ENCODE peak calls at places on chromosomes 11 and 22, in nine cellular contexts. One of them, this sample, is unnamed.

GRCh38 chr11:93577291-93577690 is 34.1 kb upstream of the SMCO4 start:
- DNase-seq in OCI-LY7: no peak
- DNase-seq in RWPE2: no peak
- DNase-seq in breast epithelium: no peak
- DNase-seq in AG04449: peak; percentile 73
- DNase-seq in cardiac fibroblast: peak; percentile 74
- DNase-seq in left ventricle myocardium inferior: no peak
- DNase-seq in fibroblast of mammary gland: peak; percentile 54
- DNase-seq in GM12878: no peak
- DNase-seq in this sample: no peak

GRCh38 chr22:47567126-47567730 is 804.8 kb downstream of the TBC1D22A start:
- DNase-seq in GM12878: no peak
- DNase-seq in AG04449: no peak
- DNase-seq in left ventricle myocardium inferior: no peak
- DNase-seq in breast epithelium: no peak
- DNase-seq in cardiac fibroblast: no peak
- DNase-seq in OCI-LY7: no peak
- DNase-seq in fibroblast of mammary gland: no peak
- DNase-seq in RWPE2: no peak
- DNase-seq in this sample: no peak

GRCh38 chr11:34585870-34586654 is 34.8 kb upstream of the EHF start:
- DNase-seq in AG04449: no peak
- DNase-seq in RWPE2: no peak
- DNase-seq in fibroblast of mammary gland: peak; percentile 70
- DNase-seq in left ventricle myocardium inferior: no peak
- DNase-seq in breast epithelium: no peak
- DNase-seq in GM12878: peak; percentile 20
- DNase-seq in OCI-LY7: peak; percentile 33
- DNase-seq in cardiac fibroblast: peak; percentile 79
- DNase-seq in this sample: no peak

GRCh38 chr11:69442012-69442806 is 39.3 kb upstream of the LINC01488 start:
- DNase-seq in breast epithelium: no peak
- DNase-seq in RWPE2: no peak
- DNase-seq in cardiac fibroblast: peak; percentile 34
- DNase-seq in AG04449: no peak
- DNase-seq in fibroblast of mammary gland: peak; percentile 10
- DNase-seq in GM12878: no peak
- DNase-seq in OCI-LY7: no peak
- DNase-seq in left ventricle myocardium inferior: no peak
- DNase-seq in this sample: no peak

GRCh38 chr11:43988040-43988793 is 45.8 kb downstream of the C11orf96 start:
- DNase-seq in left ventricle myocardium inferior: no peak
- DNase-seq in OCI-LY7: no peak
- DNase-seq in fibroblast of mammary gland: peak; percentile 80
- DNase-seq in GM12878: no peak
- DNase-seq in AG04449: no peak
- DNase-seq in breast epithelium: no peak
- DNase-seq in RWPE2: no peak
- DNase-seq in cardiac fibroblast: peak; percentile 61
- DNase-seq in this sample: no peak

GRCh38 chr22:49398115-49398514 is 429.6 kb downstream of the BRD1 start:
- DNase-seq in cardiac fibroblast: no peak
- DNase-seq in fibroblast of mammary gland: no peak
- DNase-seq in RWPE2: no peak
- DNase-seq in AG04449: no peak
- DNase-seq in left ventricle myocardium inferior: no peak
- DNase-seq in breast epithelium: peak; percentile 44
- DNase-seq in GM12878: no peak
- DNase-seq in OCI-LY7: no peak
- DNase-seq in this sample: no peak

GRCh38 chr11:61567286-61568061 is 13.4 kb downstream of the SYT7 start:
- DNase-seq in GM12878: no peak
- DNase-seq in RWPE2: no peak
- DNase-seq in left ventricle myocardium inferior: peak; percentile 78
- DNase-seq in AG04449: no peak
- DNase-seq in fibroblast of mammary gland: peak; percentile 77
- DNase-seq in breast epithelium: peak; percentile 88
- DNase-seq in OCI-LY7: peak; percentile 74
- DNase-seq in cardiac fibroblast: peak; percentile 82
- DNase-seq in this sample: peak; percentile 77

GRCh38 chr11:43547900-43548381 is 132.6 kb upstream of the HSD17B12 start:
- DNase-seq in AG04449: no peak
- DNase-seq in cardiac fibroblast: no peak
- DNase-seq in fibroblast of mammary gland: peak; percentile 15
- DNase-seq in GM12878: no peak
- DNase-seq in OCI-LY7: no peak
- DNase-seq in RWPE2: no peak
- DNase-seq in left ventricle myocardium inferior: peak; percentile 20
- DNase-seq in breast epithelium: no peak
- DNase-seq in this sample: no peak

GRCh38 chr11:93543292-93543977 is at the start of gene SMCO4:
- DNase-seq in AG04449: no peak
- DNase-seq in left ventricle myocardium inferior: peak; percentile 89
- DNase-seq in fibroblast of mammary gland: peak; percentile 69
- DNase-seq in cardiac fibroblast: peak; percentile 73
- DNase-seq in GM12878: no peak
- DNase-seq in OCI-LY7: peak; percentile 85
- DNase-seq in breast epithelium: peak; percentile 79
- DNase-seq in RWPE2: peak; percentile 74
- DNase-seq in this sample: peak; percentile 89

GRCh38 chr22:42830161-42830560 is 26.9 kb downstream of the ARFGAP3 start:
- DNase-seq in fibroblast of mammary gland: no peak
- DNase-seq in RWPE2: no peak
- DNase-seq in cardiac fibroblast: no peak
- DNase-seq in GM12878: no peak
- DNase-seq in left ventricle myocardium inferior: no peak
- DNase-seq in breast epithelium: no peak
- DNase-seq in OCI-LY7: no peak
- DNase-seq in AG04449: no peak
- DNase-seq in this sample: no peak

GRCh38 chr11:65077466-65077865 is 6.4 kb downstream of the CDCA5 start:
- DNase-seq in GM12878: no peak
- DNase-seq in fibroblast of mammary gland: peak; percentile 49
- DNase-seq in OCI-LY7: peak; percentile 34
- DNase-seq in left ventricle myocardium inferior: no peak
- DNase-seq in AG04449: no peak
- DNase-seq in RWPE2: no peak
- DNase-seq in cardiac fibroblast: peak; percentile 24
- DNase-seq in breast epithelium: no peak
- DNase-seq in this sample: no peak

GRCh38 chr11:65072631-65072966 is 11.2 kb downstream of the CDCA5 start:
- DNase-seq in cardiac fibroblast: no peak
- DNase-seq in breast epithelium: no peak
- DNase-seq in fibroblast of mammary gland: no peak
- DNase-seq in AG04449: no peak
- DNase-seq in left ventricle myocardium inferior: no peak
- DNase-seq in GM12878: no peak
- DNase-seq in OCI-LY7: no peak
- DNase-seq in RWPE2: no peak
- DNase-seq in this sample: no peak

GRCh38 chr11:65078786-65079342 is 5.0 kb downstream of the CDCA5 start:
- DNase-seq in breast epithelium: no peak
- DNase-seq in GM12878: no peak
- DNase-seq in OCI-LY7: no peak
- DNase-seq in RWPE2: no peak
- DNase-seq in fibroblast of mammary gland: no peak
- DNase-seq in cardiac fibroblast: no peak
- DNase-seq in left ventricle myocardium inferior: no peak
- DNase-seq in AG04449: no peak
- DNase-seq in this sample: no peak

GRCh38 chr11:65083134-65083833 is 556 bp downstream of the CDCA5 start:
- DNase-seq in left ventricle myocardium inferior: no peak
- DNase-seq in cardiac fibroblast: no peak
- DNase-seq in GM12878: no peak
- DNase-seq in fibroblast of mammary gland: no peak
- DNase-seq in OCI-LY7: peak; percentile 43
- DNase-seq in RWPE2: no peak
- DNase-seq in breast epithelium: no peak
- DNase-seq in AG04449: no peak
- DNase-seq in this sample: no peak

GRCh38 chr11:65078151-65078550 is 5.7 kb downstream of the CDCA5 start:
- DNase-seq in GM12878: no peak
- DNase-seq in cardiac fibroblast: peak; percentile 47
- DNase-seq in AG04449: no peak
- DNase-seq in OCI-LY7: peak; percentile 71
- DNase-seq in RWPE2: no peak
- DNase-seq in fibroblast of mammary gland: peak; percentile 35
- DNase-seq in breast epithelium: no peak
- DNase-seq in left ventricle myocardium inferior: no peak
- DNase-seq in this sample: no peak
- TF ChIP-seq CTCF in GM12878: peak; percentile 91
- TF ChIP-seq CTCF in cardiac fibroblast: peak; percentile 66
- TF ChIP-seq CTCF in AG04449: peak; percentile 54
- TF ChIP-seq CTCF in OCI-LY7: peak; percentile 81
- TF ChIP-seq CTCF in RWPE2: peak; percentile 52
- TF ChIP-seq CTCF in fibroblast of mammary gland: peak; percentile 59
- TF ChIP-seq CTCF in breast epithelium: peak; percentile 53
- TF ChIP-seq CTCF in left ventricle myocardium inferior: peak; percentile 66
- TF ChIP-seq CTCF in this sample: peak; percentile 77

GRCh38 chr22:46239261-46240048 is 10.6 kb downstream of the CDPF1 start:
- DNase-seq in GM12878: no peak
- DNase-seq in AG04449: no peak
- DNase-seq in left ventricle myocardium inferior: no peak
- DNase-seq in fibroblast of mammary gland: no peak
- DNase-seq in RWPE2: no peak
- DNase-seq in breast epithelium: no peak
- DNase-seq in OCI-LY7: peak; percentile 89
- DNase-seq in cardiac fibroblast: no peak
- DNase-seq in this sample: no peak

GRCh38 chr22:46240917-46241316 is 9.2 kb downstream of the CDPF1 start:
- DNase-seq in GM12878: no peak
- DNase-seq in AG04449: no peak
- DNase-seq in left ventricle myocardium inferior: no peak
- DNase-seq in cardiac fibroblast: no peak
- DNase-seq in breast epithelium: no peak
- DNase-seq in OCI-LY7: no peak
- DNase-seq in RWPE2: no peak
- DNase-seq in fibroblast of mammary gland: no peak
- DNase-seq in this sample: no peak

GRCh38 chr22:46240506-46240905 is 9.6 kb downstream of the CDPF1 start:
- DNase-seq in GM12878: no peak
- DNase-seq in left ventricle myocardium inferior: no peak
- DNase-seq in RWPE2: no peak
- DNase-seq in cardiac fibroblast: no peak
- DNase-seq in AG04449: no peak
- DNase-seq in fibroblast of mammary gland: no peak
- DNase-seq in breast epithelium: no peak
- DNase-seq in OCI-LY7: no peak
- DNase-seq in this sample: no peak

GRCh38 chr22:46241397-46242007 is 8.6 kb downstream of the CDPF1 start:
- DNase-seq in left ventricle myocardium inferior: no peak
- DNase-seq in GM12878: no peak
- DNase-seq in RWPE2: no peak
- DNase-seq in cardiac fibroblast: no peak
- DNase-seq in OCI-LY7: no peak
- DNase-seq in AG04449: no peak
- DNase-seq in fibroblast of mammary gland: no peak
- DNase-seq in breast epithelium: no peak
- DNase-seq in this sample: no peak

GRCh38 chr22:46240073-46240472 is 10.0 kb downstream of the CDPF1 start:
- DNase-seq in OCI-LY7: peak; percentile 24
- DNase-seq in RWPE2: no peak
- DNase-seq in breast epithelium: no peak
- DNase-seq in left ventricle myocardium inferior: no peak
- DNase-seq in cardiac fibroblast: no peak
- DNase-seq in AG04449: no peak
- DNase-seq in fibroblast of mammary gland: no peak
- DNase-seq in GM12878: no peak
- DNase-seq in this sample: no peak
- H3K4me3 ChIP-seq in OCI-LY7: peak overlapping the region; percentile 17
- H3K4me3 ChIP-seq in RWPE2: no peak overlapping the region
- H3K4me3 ChIP-seq in breast epithelium: no peak overlapping the region
- H3K4me3 ChIP-seq in left ventricle myocardium inferior: no peak overlapping the region
- H3K4me3 ChIP-seq in cardiac fibroblast: no peak overlapping the region
- H3K4me3 ChIP-seq in AG04449: no peak overlapping the region
- H3K4me3 ChIP-seq in fibroblast of mammary gland: no peak overlapping the region
- H3K4me3 ChIP-seq in GM12878: no peak overlapping the region
- H3K4me3 ChIP-seq in this sample: no peak overlapping the region

DNA sequence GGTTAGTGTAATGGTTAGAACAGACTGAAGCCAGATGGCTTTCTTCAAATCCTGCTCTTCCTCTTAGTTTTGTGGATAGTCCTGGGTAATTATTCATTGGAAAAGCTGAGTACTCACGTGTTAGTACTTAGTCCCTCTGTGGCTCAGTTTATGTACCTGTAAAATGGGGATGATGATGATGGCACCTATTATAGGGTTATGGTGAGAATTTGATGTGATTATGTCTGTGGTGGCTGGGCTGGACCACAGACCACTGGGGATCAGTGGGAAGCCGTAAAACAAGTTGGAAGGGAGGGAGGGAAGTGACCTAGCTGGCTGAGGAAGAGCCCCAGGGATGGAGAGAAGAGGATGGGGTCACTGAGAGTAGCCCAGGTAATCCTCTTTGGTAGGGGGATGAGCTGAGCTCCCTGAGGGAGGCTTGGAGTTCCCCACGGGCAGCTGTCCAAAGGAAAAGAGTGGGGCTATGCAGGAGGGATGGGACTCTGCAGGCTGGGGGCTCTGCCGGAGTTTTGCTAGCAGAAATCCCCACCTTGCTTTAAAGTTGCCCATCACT is 19.8 kb downstream of the ARHGEF17 start:
- DNase-seq in GM12878: no peak
- DNase-seq in fibroblast of mammary gland: no peak
- DNase-seq in breast epithelium: no peak
- DNase-seq in left ventricle myocardium inferior: no peak
- DNase-seq in OCI-LY7: no peak
- DNase-seq in RWPE2: no peak
- DNase-seq in cardiac fibroblast: no peak
- DNase-seq in AG04449: no peak
- DNase-seq in this sample: no peak
- TF ChIP-seq CTCF in GM12878: no peak
- TF ChIP-seq CTCF in fibroblast of mammary gland: no peak
- TF ChIP-seq CTCF in breast epithelium: no peak
- TF ChIP-seq CTCF in left ventricle myocardium inferior: no peak
- TF ChIP-seq CTCF in OCI-LY7: no peak
- TF ChIP-seq CTCF in RWPE2: no peak
- TF ChIP-seq CTCF in cardiac fibroblast: no peak
- TF ChIP-seq CTCF in AG04449: no peak
- TF ChIP-seq CTCF in this sample: no peak

GRCh38 chr11:14081541-14082211 is 119.2 kb downstream of the SPON1 start:
- DNase-seq in OCI-LY7: no peak
- DNase-seq in breast epithelium: no peak
- DNase-seq in RWPE2: no peak
- DNase-seq in GM12878: no peak
- DNase-seq in cardiac fibroblast: no peak
- DNase-seq in AG04449: no peak
- DNase-seq in left ventricle myocardium inferior: no peak
- DNase-seq in fibroblast of mammary gland: peak; percentile 18
- DNase-seq in this sample: no peak

GRCh38 chr11:14078941-14079522 is 116.5 kb downstream of the SPON1 start:
- DNase-seq in breast epithelium: no peak
- DNase-seq in left ventricle myocardium inferior: no peak
- DNase-seq in OCI-LY7: peak; percentile 79
- DNase-seq in RWPE2: no peak
- DNase-seq in AG04449: no peak
- DNase-seq in cardiac fibroblast: no peak
- DNase-seq in GM12878: no peak
- DNase-seq in fibroblast of mammary gland: no peak
- DNase-seq in this sample: no peak

GRCh38 chr11:14082338-14082737 is 119.8 kb downstream of the SPON1 start:
- DNase-seq in cardiac fibroblast: no peak
- DNase-seq in OCI-LY7: no peak
- DNase-seq in AG04449: no peak
- DNase-seq in GM12878: no peak
- DNase-seq in breast epithelium: no peak
- DNase-seq in left ventricle myocardium inferior: no peak
- DNase-seq in fibroblast of mammary gland: peak; percentile 71
- DNase-seq in RWPE2: no peak
- DNase-seq in this sample: no peak
- H3K4me3 ChIP-seq in cardiac fibroblast: no peak overlapping the region
- H3K4me3 ChIP-seq in OCI-LY7: no peak overlapping the region
- H3K4me3 ChIP-seq in AG04449: no peak overlapping the region
- H3K4me3 ChIP-seq in GM12878: no peak overlapping the region
- H3K4me3 ChIP-seq in breast epithelium: no peak overlapping the region
- H3K4me3 ChIP-seq in left ventricle myocardium inferior: no peak overlapping the region
- H3K4me3 ChIP-seq in fibroblast of mammary gland: no peak overlapping the region
- H3K4me3 ChIP-seq in RWPE2: no peak overlapping the region
- H3K4me3 ChIP-seq in this sample: no peak overlapping the region